ENCODE peak calls at places on chromosomes 13 and 19, in six cellular contexts. E is HCT116, L is GM12878, I is H1, C is K562, Y is HepG2. Q is an unnamed sample.

GRCh38 chr13:40518481-40518882 is 148.0 kb downstream of the FOXO1 start:
- DNase-seq in Y (no peak), L (peak), I (peak), E (no peak), C (no peak), Q (no peak)

GRCh38 chr13:28573595-28574373 is 78.9 kb upstream of the FLT1 start:
- DNase-seq in I (no peak), E (no peak), Y (no peak), L (no peak), C (no peak), Q (no peak)

GRCh38 chr19:815079-815774 is 6.5 kb downstream of the PLPPR3 start:
- DNase-seq in E (no peak), I (no peak), L (no peak), C (no peak), Y (no peak), Q (no peak)

GRCh38 chr19:18339703-18340102 is 695 bp upstream of the PGPEP1 start:
- DNase-seq in Y (no peak), E (no peak), C (peak), L (no peak), I (peak), Q (no peak)

GRCh38 chr13:29849071-29849541 is 1.3 kb downstream of the UBL3 start:
- DNase-seq in I (no peak), E (no peak), C (no peak), L (no peak), Y (peak), Q (peak)

GRCh38 chr13:28540612-28541011 is 45.7 kb upstream of the FLT1 start:
- DNase-seq in L (no peak), E (no peak), Y (no peak), I (no peak), C (no peak), Q (no peak)

GRCh38 chr13:76667551-76667950 is 218.7 kb downstream of the KCTD12 start:
- DNase-seq in C (no peak), L (no peak), E (no peak), Y (no peak), I (no peak), Q (peak)

GRCh38 chr19:39230096-39230764 is 14.6 kb downstream of the IFNL3 start:
- DNase-seq in L (no peak), E (no peak), I (no peak), C (no peak), Y (no peak), Q (no peak)

GRCh38 chr19:35213678-35214632 is 14.6 kb downstream of the FAM187B start:
- DNase-seq in Y (no peak), L (peak), E (peak), I (no peak), C (peak), Q (peak)

GRCh38 chr13:100608906-100609305 is 20.3 kb upstream of the GGACT start:
- DNase-seq in Y (no peak), L (peak), E (no peak), I (no peak), C (peak), Q (peak)

GRCh38 chr19:40605201-40605971 is 4.2 kb downstream of the LTBP4 start:
- DNase-seq in E (peak), I (peak), L (peak), C (peak), Y (peak), Q (no peak)

GRCh38 chr13:50892162-50892944 is 17.2 kb upstream of the RNASEH2B start:
- DNase-seq in E (no peak), I (no peak), L (no peak), C (no peak), Y (no peak), Q (no peak)

GRCh38 chr19:47363758-47364529 is 14.8 kb downstream of the DHX34 start:
- DNase-seq in Y (no peak), C (no peak), L (no peak), I (no peak), E (no peak), Q (peak)

GRCh38 chr19:50205681-50206138 is 2.3 kb downstream of the MYH14 start:
- DNase-seq in E (no peak), Y (no peak), I (peak), L (no peak), C (no peak), Q (no peak)

GRCh38 chr19:4583961-4584669 is 24.6 kb upstream of the SEMA6B start:
- DNase-seq in Y (peak), C (peak), I (peak), E (no peak), L (no peak), Q (peak)

GRCh38 chr19:41537789-41538188 is 38.2 kb upstream of the CEACAM21 start:
- DNase-seq in C (no peak), L (no peak), I (no peak), Y (peak), E (no peak), Q (peak)

GRCh38 chr19:41405776-41406175 is 8.2 kb downstream of the BCKDHA start:
- DNase-seq in L (no peak), E (no peak), Y (no peak), I (no peak), C (no peak), Q (no peak)

GRCh38 chr19:32631381-32631780 is 43.6 kb downstream of the ANKRD27 start:
- DNase-seq in E (no peak), C (no peak), Y (no peak), I (no peak), L (no peak), Q (no peak)

GRCh38 chr19:23415561-23416191 is 20.4 kb upstream of the ZNF91 start:
- DNase-seq in Y (no peak), L (no peak), I (peak), C (no peak), E (no peak), Q (no peak)

GRCh38 chr13:27367570-27367969 is 56.8 kb upstream of the GTF3A start:
- DNase-seq in L (no peak), E (no peak), Y (no peak), I (no peak), C (no peak), Q (no peak)

GRCh38 chr19:51207747-51208146 is 17.1 kb upstream of the CD33 start:
- DNase-seq in I (no peak), C (no peak), Y (no peak), L (no peak), E (no peak), Q (no peak)
- TF ChIP-seq MAX in I (no peak), C (no peak), Y (no peak), L (no peak), E (no peak), Q (no peak)

GRCh38 chr19:29528350-29528945 is 2.7 kb downstream of the VSTM2B start:
- DNase-seq in E (peak), Y (peak), I (peak), L (peak), C (peak), Q (peak)

GRCh38 chr19:29528946-29529645 is 3.3 kb downstream of the VSTM2B start:
- DNase-seq in I (peak), E (no peak), L (no peak), Y (no peak), C (no peak), Q (no peak)

GRCh38 chr19:29525901-29526729 is at the start of gene VSTM2B:
- DNase-seq in L (no peak), C (peak), I (peak), E (no peak), Y (no peak), Q (no peak)

GRCh38 chr19:29526730-29527499 is 1.1 kb downstream of the VSTM2B start:
- DNase-seq in L (no peak), C (peak), Y (no peak), E (no peak), I (peak), Q (no peak)

GRCh38 chr19:29527500-29528328 is 1.9 kb downstream of the VSTM2B start:
- DNase-seq in Y (no peak), C (no peak), E (no peak), L (no peak), I (no peak), Q (no peak)
- TF ChIP-seq EZH2 in Y (no peak), C (no peak), E (no peak), L (no peak), I (no peak), Q (no peak)

GRCh38 chr19:51586103-51586728 is 15.1 kb downstream of the ZNF175 start:
- DNase-seq in C (no peak), L (no peak), E (no peak), I (no peak), Y (no peak), Q (no peak)
- TF ChIP-seq MAX in C (no peak), L (no peak), E (no peak), I (no peak), Y (no peak), Q (no peak)

DNA sequence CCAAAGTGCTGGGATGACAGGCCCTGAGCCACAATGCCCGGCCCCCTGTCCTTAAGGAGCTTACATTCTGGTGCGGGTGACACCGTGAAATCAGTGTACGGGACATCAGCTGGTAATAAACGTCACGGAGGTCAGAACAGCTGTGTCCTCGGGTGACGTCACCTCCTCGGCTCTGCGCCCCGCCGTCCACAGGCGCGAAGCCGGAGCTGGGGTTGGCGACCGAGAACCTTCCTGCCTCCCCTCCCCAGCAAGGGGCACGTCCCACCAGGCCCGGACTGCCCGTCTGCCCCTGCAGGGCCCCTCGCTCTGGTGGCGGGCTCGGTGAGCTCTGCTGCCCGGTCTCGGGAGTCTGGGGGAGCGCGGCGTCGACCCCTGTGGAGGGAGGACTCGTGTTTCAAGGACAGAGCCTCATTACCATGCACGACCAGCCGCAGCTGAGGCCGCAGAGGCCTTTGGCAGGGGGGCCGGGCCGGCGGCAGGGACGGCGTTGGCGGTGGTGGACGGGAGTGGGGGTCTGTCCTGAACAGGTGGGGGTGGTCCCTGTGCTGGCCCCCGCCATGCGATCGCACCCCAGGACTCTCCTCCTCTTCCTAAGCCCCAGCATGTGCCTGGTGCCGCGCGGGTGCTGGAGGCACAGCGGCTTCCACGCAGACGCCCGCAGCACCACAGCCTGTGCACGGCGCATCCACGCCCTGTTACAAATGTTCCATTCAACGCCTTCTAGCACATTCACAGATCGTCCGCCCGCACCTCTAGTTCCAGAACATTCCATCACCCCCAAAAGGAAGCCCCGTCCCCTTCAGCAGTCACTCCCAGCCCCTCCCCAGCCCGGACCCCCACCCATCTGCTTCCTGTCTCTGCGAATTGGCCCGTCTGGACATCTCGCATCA is 5.4 kb downstream of the LINGO3 start:
- DNase-seq in Y (no peak), L (no peak), E (no peak), I (peak), C (peak), Q (peak)
- TF ChIP-seq EZH2 in Y (no peak), L (no peak), E (no peak), I (no peak), C (no peak), Q (peak)

GRCh38 chr19:58044391-58044790 is 10.6 kb downstream of the ZSCAN1 start:
- DNase-seq in E (no peak), Y (no peak), L (no peak), I (no peak), C (no peak), Q (no peak)

GRCh38 chr19:58045411-58046050 is 11.7 kb downstream of the ZSCAN1 start:
- DNase-seq in I (no peak), Y (no peak), L (no peak), E (no peak), C (no peak), Q (no peak)

GRCh38 chr19:58047672-58048071 is 11.4 kb upstream of the ZNF135 start:
- DNase-seq in Y (no peak), E (no peak), I (no peak), C (no peak), L (no peak), Q (no peak)

GRCh38 chr19:58044886-58045285 is 11.1 kb downstream of the ZSCAN1 start:
- DNase-seq in C (no peak), E (no peak), I (no peak), Y (no peak), L (no peak), Q (no peak)

DNA sequence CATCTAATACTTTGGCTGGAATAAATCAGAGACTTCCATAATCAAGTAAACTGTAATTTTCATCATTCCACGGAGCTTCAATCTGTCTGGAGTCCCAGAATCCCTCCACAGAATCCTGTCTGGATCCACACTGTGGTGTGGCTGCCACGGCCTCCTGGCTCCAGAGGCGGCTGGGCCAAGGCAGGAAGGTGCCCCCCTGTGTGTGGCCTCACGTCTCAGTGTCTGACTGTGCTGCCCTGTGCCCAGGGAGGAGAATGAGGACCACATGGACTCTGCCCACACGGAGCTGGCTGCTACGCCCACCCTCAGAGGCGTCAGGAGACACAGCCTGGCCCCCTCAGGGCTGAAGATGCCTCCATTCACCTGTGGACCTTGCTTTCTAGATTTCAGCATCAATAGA is 12.2 kb upstream of the ZNF135 start:
- DNase-seq in L (no peak), Y (no peak), I (no peak), E (no peak), C (no peak), Q (no peak)
- TF ChIP-seq MAX in L (no peak), Y (no peak), I (no peak), E (no peak), C (no peak), Q (no peak)

DNA sequence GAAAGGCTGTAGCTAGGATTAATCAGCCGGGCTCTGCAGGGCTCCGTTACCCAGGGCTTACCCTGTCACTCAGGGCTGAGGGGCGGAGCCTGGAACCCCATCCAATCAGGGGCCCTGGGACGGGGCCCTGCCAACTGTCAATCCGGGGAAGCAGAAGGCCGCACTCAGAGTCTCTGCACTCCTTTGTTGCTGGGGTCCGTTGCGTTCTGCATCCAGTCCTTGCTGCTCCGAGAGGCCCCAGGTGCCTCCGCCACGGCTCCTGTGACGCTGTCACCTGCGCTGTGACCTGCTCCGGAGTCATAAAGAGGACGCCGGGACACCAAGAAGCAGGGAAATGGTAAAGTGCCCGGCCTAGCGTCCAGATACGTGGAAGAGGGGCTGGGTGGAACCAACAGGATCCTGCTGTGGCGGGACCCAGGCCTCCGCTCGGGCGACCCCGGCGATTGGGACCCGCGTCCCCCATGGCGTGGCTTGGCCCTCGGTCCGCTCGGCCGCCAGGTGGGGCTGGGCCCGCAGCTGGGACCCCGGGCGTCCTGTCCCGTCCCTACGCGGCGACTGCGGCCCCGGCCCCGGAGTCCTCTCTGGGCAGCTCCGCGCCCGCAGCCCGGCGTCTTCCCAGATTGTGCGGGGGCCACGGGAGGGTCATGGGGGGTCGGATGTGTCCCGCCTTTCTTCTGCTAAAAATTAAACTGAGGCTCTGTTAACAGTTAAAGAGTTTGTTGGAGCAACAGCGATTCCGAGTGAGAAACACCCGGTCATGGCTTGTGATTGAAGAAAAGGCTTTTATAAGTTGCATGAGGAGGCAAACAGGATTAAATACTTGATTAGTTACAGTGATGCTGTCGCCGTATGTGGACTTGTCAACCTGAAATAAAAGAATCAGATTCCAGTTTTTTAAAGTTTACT is at the start of gene ZNF491:
- DNase-seq in I (peak), E (no peak), L (no peak), Y (peak), C (peak), Q (peak)
- TF ChIP-seq EZH2 in I (no peak), E (no peak), L (no peak), Y (no peak), C (no peak), Q (peak)

GRCh38 chr19:8454218-8454617 is 9.4 kb downstream of the HNRNPM start:
- DNase-seq in Y (no peak), C (no peak), E (no peak), L (no peak), I (no peak), Q (peak)
- TF ChIP-seq MAX in Y (no peak), C (no peak), E (no peak), L (no peak), I (no peak), Q (no peak)

DNA sequence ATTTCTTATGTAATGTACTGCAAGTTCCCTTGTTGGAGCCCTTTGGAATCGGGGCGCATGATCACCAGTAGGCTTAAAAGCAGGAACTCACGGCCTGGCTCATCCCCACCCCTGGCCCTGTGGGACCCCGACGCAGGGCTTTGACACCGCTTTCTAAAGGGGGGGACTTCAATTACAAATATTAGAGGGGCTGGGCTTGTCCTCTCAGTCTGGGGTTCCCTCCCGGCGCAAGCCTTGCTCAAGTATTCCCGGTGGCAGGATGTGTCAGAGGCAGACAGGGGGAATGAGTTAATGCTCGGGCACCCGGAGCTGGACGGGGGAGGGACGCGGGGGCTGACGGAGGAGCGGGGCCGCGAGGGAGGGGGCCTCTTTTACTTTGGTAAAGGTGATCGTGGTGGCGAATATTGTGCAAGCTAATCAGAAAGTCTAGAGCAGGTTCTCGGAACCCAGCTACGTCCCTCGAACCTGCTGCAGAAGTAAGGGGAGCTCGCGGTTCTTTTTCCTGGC is 1.2 kb downstream of the FGF14 start:
- DNase-seq in I (no peak), C (no peak), L (no peak), E (no peak), Y (no peak), Q (no peak)
- TF ChIP-seq EZH2 in I (peak), C (no peak), L (no peak), E (no peak), Y (no peak), Q (peak)

GRCh38 chr13:24074687-24075086 is 85.8 kb upstream of the SPATA13 start:
- DNase-seq in I (no peak), L (no peak), E (no peak), Y (no peak), C (no peak), Q (peak)
- TF ChIP-seq MAX in I (no peak), L (no peak), E (no peak), Y (no peak), C (no peak), Q (peak)

Q was measured in endothelial cell of umbilical vein.